ENCODE peak calls at places on chromosomes 7 and 10, in six cellular contexts. One of them, this sample, is unnamed.

GRCh38 chr7:140609646-140610045 is 31.0 kb downstream of the DENND2A start:
- DNase-seq in mammary epithelial cell: peak; percentile 67
- DNase-seq in HFF-Myc: no peak
- DNase-seq in A549: no peak
- DNase-seq in BJ: no peak
- DNase-seq in fibroblast of lung: peak; percentile 90
- DNase-seq in this sample: no peak

GRCh38 chr7:22842383-22842903 is 19.8 kb upstream of the TOMM7 start:
- DNase-seq in mammary epithelial cell: no peak
- DNase-seq in HFF-Myc: no peak
- DNase-seq in A549: no peak
- DNase-seq in BJ: no peak
- DNase-seq in fibroblast of lung: no peak
- DNase-seq in this sample: no peak

GRCh38 chr10:78621183-78621789 is 447.5 kb upstream of the ZMIZ1 start:
- DNase-seq in mammary epithelial cell: no peak
- DNase-seq in HFF-Myc: no peak
- DNase-seq in A549: no peak
- DNase-seq in BJ: no peak
- DNase-seq in fibroblast of lung: peak; percentile 36
- DNase-seq in this sample: no peak

GRCh38 chr7:82600601-82601000 is 157.0 kb upstream of the CACNA2D1 start:
- DNase-seq in mammary epithelial cell: no peak
- DNase-seq in HFF-Myc: no peak
- DNase-seq in A549: no peak
- DNase-seq in BJ: no peak
- DNase-seq in fibroblast of lung: no peak
- DNase-seq in this sample: no peak

GRCh38 chr10:132396495-132397035 is 435 bp upstream of the PWWP2B start:
- DNase-seq in mammary epithelial cell: no peak
- DNase-seq in HFF-Myc: no peak
- DNase-seq in A549: no peak
- DNase-seq in BJ: no peak
- DNase-seq in fibroblast of lung: peak; percentile 31
- DNase-seq in this sample: no peak

GRCh38 chr7:107344799-107345198 is 125.1 kb upstream of the GPR22 start:
- DNase-seq in mammary epithelial cell: no peak
- DNase-seq in HFF-Myc: no peak
- DNase-seq in A549: no peak
- DNase-seq in BJ: no peak
- DNase-seq in fibroblast of lung: no peak
- DNase-seq in this sample: no peak

GRCh38 chr7:74068378-74069085 is 15.1 kb upstream of the LIMK1 start:
- DNase-seq in mammary epithelial cell: no peak
- DNase-seq in HFF-Myc: no peak
- DNase-seq in A549: no peak
- DNase-seq in BJ: no peak
- DNase-seq in fibroblast of lung: no peak
- DNase-seq in this sample: no peak

GRCh38 chr7:94913391-94913790 is 6.0 kb downstream of the PPP1R9A start:
- DNase-seq in mammary epithelial cell: no peak
- DNase-seq in HFF-Myc: no peak
- DNase-seq in A549: no peak
- DNase-seq in BJ: no peak
- DNase-seq in fibroblast of lung: no peak
- DNase-seq in this sample: no peak

DNA sequence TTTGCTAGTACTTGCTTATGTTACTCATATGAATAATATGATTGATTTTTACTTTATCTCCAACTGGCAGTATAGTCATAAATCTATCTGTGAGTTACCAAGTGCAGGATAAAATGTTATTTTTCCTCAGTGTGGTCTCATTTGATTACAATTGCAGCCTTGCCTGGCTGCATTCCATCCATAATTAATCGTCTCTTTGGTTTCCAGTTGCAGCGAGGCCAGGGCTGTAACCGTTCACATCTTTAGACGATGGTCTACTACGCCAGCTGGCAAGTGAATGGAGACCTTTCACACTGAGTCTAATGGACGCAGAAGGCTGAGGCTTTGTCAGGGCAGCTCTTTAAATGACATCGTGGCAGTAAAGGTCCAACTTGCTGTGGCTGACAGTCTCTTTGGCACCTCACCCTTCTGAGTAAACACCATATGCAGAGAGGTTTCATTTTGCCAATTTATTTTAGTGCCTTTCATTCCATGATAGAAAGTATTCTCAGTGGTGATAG is 84.0 kb downstream of the ARL4A start:
- DNase-seq in mammary epithelial cell: peak; percentile 6
- DNase-seq in HFF-Myc: no peak
- DNase-seq in A549: no peak
- DNase-seq in BJ: no peak
- DNase-seq in fibroblast of lung: peak; percentile 91
- DNase-seq in this sample: no peak
- H3K4me3 ChIP-seq in mammary epithelial cell: no peak overlapping the region
- H3K4me3 ChIP-seq in HFF-Myc: no peak overlapping the region
- H3K4me3 ChIP-seq in A549: no peak overlapping the region
- H3K4me3 ChIP-seq in BJ: no peak overlapping the region
- H3K4me3 ChIP-seq in fibroblast of lung: peak overlapping the region; percentile 13
- H3K4me3 ChIP-seq in this sample: no peak overlapping the region

GRCh38 chr10:93512565-93512964 is 16.2 kb downstream of the CEP55 start:
- DNase-seq in mammary epithelial cell: no peak
- DNase-seq in HFF-Myc: no peak
- DNase-seq in A549: no peak
- DNase-seq in BJ: no peak
- DNase-seq in fibroblast of lung: peak; percentile 72
- DNase-seq in this sample: no peak
- H3K4me3 ChIP-seq in mammary epithelial cell: no peak overlapping the region
- H3K4me3 ChIP-seq in HFF-Myc: no peak overlapping the region
- H3K4me3 ChIP-seq in A549: no peak overlapping the region
- H3K4me3 ChIP-seq in BJ: no peak overlapping the region
- H3K4me3 ChIP-seq in fibroblast of lung: no peak overlapping the region
- H3K4me3 ChIP-seq in this sample: no peak overlapping the region

DNA sequence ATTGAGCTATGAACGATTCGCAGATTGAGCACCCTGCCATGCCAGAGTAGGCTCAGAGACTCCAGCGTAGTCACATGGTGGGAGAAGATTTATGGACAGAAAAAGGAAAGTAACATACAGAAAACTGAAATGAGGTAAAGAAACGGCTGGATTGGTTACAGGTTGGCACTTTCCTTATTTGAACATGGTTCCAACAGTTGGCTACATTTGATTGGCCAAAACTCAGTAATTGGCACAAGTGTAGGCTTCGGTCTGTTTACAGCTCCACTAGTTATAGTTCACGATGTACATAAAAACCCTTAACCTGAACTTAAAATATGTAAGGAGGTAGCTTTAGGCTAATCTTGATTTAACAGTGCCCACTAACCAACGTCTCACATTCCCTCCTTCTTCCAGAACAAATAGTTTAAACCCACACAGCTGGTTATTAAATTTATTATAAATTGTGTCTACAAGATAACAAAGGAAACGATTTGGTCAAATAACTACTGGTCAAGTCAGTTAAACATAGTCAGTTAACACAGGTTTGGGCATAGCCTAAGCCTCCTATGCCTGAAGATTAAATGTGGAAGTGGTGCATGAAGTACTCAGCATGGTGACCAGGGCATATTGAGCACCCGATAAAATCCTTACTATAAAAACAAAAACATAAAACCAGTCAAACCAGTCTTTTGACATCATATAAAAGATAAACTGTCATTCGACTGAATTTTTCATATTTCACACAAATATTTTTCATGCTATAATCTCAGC is 17.9 kb upstream of the MTERF1 start:
- DNase-seq in mammary epithelial cell: no peak
- DNase-seq in HFF-Myc: no peak
- DNase-seq in A549: no peak
- DNase-seq in BJ: no peak
- DNase-seq in fibroblast of lung: no peak
- DNase-seq in this sample: no peak
- H3K4me3 ChIP-seq in mammary epithelial cell: no peak overlapping the region
- H3K4me3 ChIP-seq in HFF-Myc: no peak overlapping the region
- H3K4me3 ChIP-seq in A549: no peak overlapping the region
- H3K4me3 ChIP-seq in BJ: no peak overlapping the region
- H3K4me3 ChIP-seq in fibroblast of lung: no peak overlapping the region
- H3K4me3 ChIP-seq in this sample: no peak overlapping the region

GRCh38 chr7:157817433-157817832 is 480.6 kb downstream of the DNAJB6 start:
- DNase-seq in mammary epithelial cell: no peak
- DNase-seq in HFF-Myc: no peak
- DNase-seq in A549: no peak
- DNase-seq in BJ: no peak
- DNase-seq in fibroblast of lung: no peak
- DNase-seq in this sample: no peak

GRCh38 chr7:157817944-157818700 is 481.3 kb downstream of the DNAJB6 start:
- DNase-seq in mammary epithelial cell: no peak
- DNase-seq in HFF-Myc: no peak
- DNase-seq in A549: no peak
- DNase-seq in BJ: no peak
- DNase-seq in fibroblast of lung: no peak
- DNase-seq in this sample: no peak

GRCh38 chr7:157815061-157816022 is 478.5 kb downstream of the DNAJB6 start:
- DNase-seq in mammary epithelial cell: no peak
- DNase-seq in HFF-Myc: no peak
- DNase-seq in A549: no peak
- DNase-seq in BJ: no peak
- DNase-seq in fibroblast of lung: no peak
- DNase-seq in this sample: no peak

GRCh38 chr7:157816526-157817250 is 479.9 kb downstream of the DNAJB6 start:
- DNase-seq in mammary epithelial cell: no peak
- DNase-seq in HFF-Myc: no peak
- DNase-seq in A549: no peak
- DNase-seq in BJ: no peak
- DNase-seq in fibroblast of lung: no peak
- DNase-seq in this sample: no peak

GRCh38 chr7:157816086-157816485 is 479.3 kb downstream of the DNAJB6 start:
- DNase-seq in mammary epithelial cell: no peak
- DNase-seq in HFF-Myc: no peak
- DNase-seq in A549: no peak
- DNase-seq in BJ: no peak
- DNase-seq in fibroblast of lung: no peak
- DNase-seq in this sample: no peak
- H3K4me3 ChIP-seq in mammary epithelial cell: no peak overlapping the region
- H3K4me3 ChIP-seq in HFF-Myc: no peak overlapping the region
- H3K4me3 ChIP-seq in A549: no peak overlapping the region
- H3K4me3 ChIP-seq in BJ: no peak overlapping the region
- H3K4me3 ChIP-seq in fibroblast of lung: no peak overlapping the region
- H3K4me3 ChIP-seq in this sample: no peak overlapping the region

GRCh38 chr10:25933653-25934608 is at the start of gene MYO3A:
- DNase-seq in mammary epithelial cell: no peak
- DNase-seq in HFF-Myc: no peak
- DNase-seq in A549: no peak
- DNase-seq in BJ: no peak
- DNase-seq in fibroblast of lung: no peak
- DNase-seq in this sample: no peak

DNA sequence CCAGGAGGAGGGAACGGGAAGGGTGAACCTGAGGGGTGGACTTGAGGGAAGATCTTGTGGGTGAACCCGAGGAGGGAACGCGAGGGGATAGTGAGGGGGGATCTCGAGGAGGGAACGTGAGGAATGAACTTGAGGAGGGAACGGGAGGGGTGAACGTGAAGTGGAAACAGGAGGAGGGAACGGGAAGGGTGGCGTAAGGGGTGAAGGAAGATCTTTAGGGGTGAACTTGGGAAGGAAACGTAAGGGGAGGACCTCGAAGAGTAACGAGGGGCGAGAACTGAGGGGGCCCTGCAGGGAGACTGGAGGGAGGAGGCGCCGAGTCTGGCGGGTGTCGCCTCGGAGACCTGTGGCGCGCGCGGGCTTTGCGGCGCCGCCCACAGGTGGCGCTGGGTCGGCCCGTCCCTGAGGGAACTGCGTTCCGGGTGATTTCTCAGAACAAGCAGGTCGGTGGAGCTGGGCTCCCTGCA is 677 bp downstream of the MYO3A start:
- DNase-seq in mammary epithelial cell: no peak
- DNase-seq in HFF-Myc: no peak
- DNase-seq in A549: no peak
- DNase-seq in BJ: no peak
- DNase-seq in fibroblast of lung: peak; percentile 6
- DNase-seq in this sample: no peak
- H3K4me3 ChIP-seq in mammary epithelial cell: no peak overlapping the region
- H3K4me3 ChIP-seq in HFF-Myc: no peak overlapping the region
- H3K4me3 ChIP-seq in A549: peak overlapping the region; percentile 44
- H3K4me3 ChIP-seq in BJ: no peak overlapping the region
- H3K4me3 ChIP-seq in fibroblast of lung: no peak overlapping the region
- H3K4me3 ChIP-seq in this sample: no peak overlapping the region

GRCh38 chr7:37915438-37915837 is 1.2 kb downstream of the SFRP4 start:
- DNase-seq in mammary epithelial cell: no peak
- DNase-seq in HFF-Myc: no peak
- DNase-seq in A549: no peak
- DNase-seq in BJ: no peak
- DNase-seq in fibroblast of lung: peak; percentile 25
- DNase-seq in this sample: no peak
- H3K4me3 ChIP-seq in mammary epithelial cell: no peak overlapping the region
- H3K4me3 ChIP-seq in HFF-Myc: no peak overlapping the region
- H3K4me3 ChIP-seq in A549: peak overlapping the region; percentile 64
- H3K4me3 ChIP-seq in BJ: no peak overlapping the region
- H3K4me3 ChIP-seq in fibroblast of lung: no peak overlapping the region
- H3K4me3 ChIP-seq in this sample: no peak overlapping the region

This sample was measured in AG09309.